ENCODE peak calls at places on chromosomes 1 and 21, in four cellular contexts. T, N, O and U are unnamed samples.

GRCh38 chr1:29901618-29902017 is 665.3 kb downstream of the PTPRU start:
- DNase-seq in T (no peak), N (no peak), O (no peak), U (no peak)

GRCh38 chr1:1344672-1345361 is 4.4 kb downstream of the DVL1 start:
- DNase-seq in T (no peak), N (no peak), O (peak), U (no peak)

GRCh38 chr1:153789478-153790148 is 14.4 kb downstream of the SLC27A3 start:
- DNase-seq in T (no peak), N (peak), O (no peak), U (peak)

GRCh38 chr1:184664042-184664659 is 90.5 kb downstream of the EDEM3 start:
- DNase-seq in T (peak), N (peak), O (peak), U (peak)

GRCh38 chr1:180773210-180773865 is 139.4 kb upstream of the KIAA1614 start:
- DNase-seq in T (no peak), N (no peak), O (no peak), U (no peak)

GRCh38 chr1:71861022-71861421 is 421.3 kb downstream of the NEGR1 start:
- DNase-seq in T (no peak), N (no peak), O (no peak), U (no peak)

GRCh38 chr1:198272492-198272891 is 115.7 kb downstream of the NEK7 start:
- DNase-seq in T (no peak), N (no peak), O (no peak), U (no peak)

GRCh38 chr1:212260557-212261342 is 24.5 kb upstream of the PPP2R5A start:
- DNase-seq in T (no peak), N (no peak), O (no peak), U (no peak)

GRCh38 chr1:4700801-4701200 is 46.4 kb downstream of the AJAP1 start:
- DNase-seq in T (no peak), N (no peak), O (no peak), U (peak)

DNA sequence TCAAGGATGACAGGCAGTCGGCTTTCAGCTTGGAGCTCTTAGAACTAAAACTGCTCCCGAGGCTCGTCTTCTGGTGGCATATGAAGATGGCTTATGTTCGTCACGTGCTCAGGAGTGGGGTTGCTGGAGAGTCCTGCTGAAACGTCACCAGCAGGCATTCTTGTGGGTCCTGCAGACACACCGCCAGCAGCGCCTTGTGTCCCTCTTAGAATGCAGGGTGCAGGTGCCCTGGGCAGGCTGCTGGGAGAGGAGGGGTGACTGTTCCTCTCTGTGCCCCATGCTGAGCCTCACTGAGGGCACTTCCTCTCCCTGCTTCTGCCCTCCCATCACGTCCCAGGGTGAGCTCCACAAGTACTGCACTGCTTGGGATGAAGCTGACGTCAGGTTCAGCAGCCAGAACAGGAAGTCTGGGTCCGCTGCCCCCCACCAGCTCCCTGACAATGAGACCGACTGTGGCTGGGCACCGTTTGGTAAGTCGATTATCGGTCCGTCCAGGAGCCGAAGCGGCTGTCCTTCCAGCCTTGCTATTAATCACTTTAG is 20.8 kb downstream of the SLC37A1 start:
- DNase-seq in T (no peak), N (no peak), O (peak), U (no peak)
- H3K27ac ChIP-seq in T (no peak), N (no peak), O (peak), U (no peak)

GRCh38 chr1:53644909-53645689 is 93.9 kb downstream of the GLIS1 start:
- DNase-seq in T (no peak), N (no peak), O (no peak), U (no peak)
- H3K4me3 ChIP-seq in T (no peak), N (no peak), O (no peak), U (no peak)

GRCh38 chr1:101363891-101364318 is 127.1 kb downstream of the S1PR1 start:
- DNase-seq in T (no peak), N (no peak), O (no peak), U (no peak)

GRCh38 chr1:101365881-101366280 is 129.1 kb downstream of the S1PR1 start:
- DNase-seq in T (no peak), N (no peak), O (no peak), U (no peak)

GRCh38 chr1:101365186-101365585 is 128.4 kb downstream of the S1PR1 start:
- DNase-seq in T (no peak), N (no peak), O (no peak), U (no peak)

GRCh38 chr1:101366513-101367215 is 129.8 kb downstream of the S1PR1 start:
- DNase-seq in T (no peak), N (no peak), O (no peak), U (no peak)

DNA sequence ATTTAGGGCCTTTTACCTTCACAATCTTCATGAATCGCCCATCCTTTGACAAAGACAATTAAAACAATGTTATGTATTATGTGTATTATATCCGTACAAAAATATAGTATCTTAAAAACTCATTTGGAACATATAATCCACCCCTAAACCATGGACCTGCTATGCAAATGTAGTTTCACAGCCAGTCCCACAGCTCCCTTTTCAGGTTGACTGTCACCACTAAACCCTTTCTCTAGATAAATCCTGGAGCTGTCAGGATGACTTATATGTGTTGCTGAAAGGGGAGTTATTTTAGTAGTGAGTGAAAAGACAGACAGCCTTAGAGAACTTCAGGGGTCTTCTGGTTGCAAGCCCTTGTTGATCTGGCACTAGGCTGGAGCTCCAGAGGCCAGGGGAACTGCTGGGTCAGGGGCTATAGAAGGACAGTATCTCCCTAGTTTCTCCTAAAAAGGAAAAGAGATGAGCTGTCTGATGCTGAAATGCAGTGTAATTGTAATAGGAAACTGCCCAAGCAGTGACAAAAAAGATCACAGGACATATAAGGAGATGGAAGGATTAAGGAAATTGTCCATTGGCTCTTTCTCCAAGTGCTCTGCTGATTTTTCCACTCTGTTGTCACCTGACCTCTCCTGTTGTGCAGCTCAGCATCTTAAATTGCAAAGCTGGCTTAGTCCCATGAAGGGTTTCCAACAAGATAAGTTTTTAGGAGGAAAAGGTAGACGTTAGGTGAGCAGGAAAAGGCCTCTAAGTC is 127.7 kb downstream of the S1PR1 start:
- DNase-seq in T (no peak), N (no peak), O (no peak), U (no peak)
- TF ChIP-seq CTCF in T (no peak), N (no peak), O (no peak), U (no peak)

GRCh38 chr1:41954533-41954944 is 35.8 kb upstream of the HIVEP3 start:
- DNase-seq in T (peak), N (no peak), O (no peak), U (no peak)
- H3K27ac ChIP-seq in T (no peak), N (no peak), O (no peak), U (no peak)

GRCh38 chr1:228734881-228735801 is at the start of gene RHOU:
- DNase-seq in T (peak), N (peak), O (peak), U (peak)

GRCh38 chr1:228735871-228736586 is 750 bp downstream of the RHOU start:
- DNase-seq in T (peak), N (peak), O (peak), U (no peak)

GRCh38 chr1:228739826-228740225 is 4.5 kb downstream of the RHOU start:
- DNase-seq in T (no peak), N (no peak), O (no peak), U (no peak)

GRCh38 chr1:228736844-228737415 is 1.7 kb downstream of the RHOU start:
- DNase-seq in T (no peak), N (no peak), O (no peak), U (no peak)

DNA sequence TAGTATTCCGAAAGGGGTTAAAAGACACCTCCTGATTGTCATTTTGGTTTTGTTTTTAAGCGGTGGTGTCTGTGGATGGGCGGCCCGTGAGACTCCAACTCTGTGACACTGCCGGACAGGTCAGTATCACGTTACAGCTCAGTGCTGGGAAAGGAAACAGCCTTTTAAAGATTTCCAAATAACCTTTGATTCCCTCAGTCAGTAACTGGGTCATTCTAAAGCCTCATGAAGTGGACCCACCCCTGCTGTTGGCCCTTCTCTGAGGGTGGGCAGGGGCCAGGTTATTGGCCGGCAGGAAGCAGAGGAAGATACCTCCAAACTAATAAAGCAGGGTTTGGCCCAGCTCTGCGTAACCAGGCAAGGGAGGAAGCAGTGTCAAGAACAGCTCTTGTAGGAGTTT is 2.3 kb downstream of the RHOU start:
- DNase-seq in T (peak), N (no peak), O (peak), U (no peak)
- H3K4me3 ChIP-seq in T (peak), N (no peak), O (peak), U (peak)

GRCh38 chr1:14925336-14926136 is 228.0 kb upstream of the TMEM51 start:
- DNase-seq in T (no peak), N (no peak), O (no peak), U (no peak)
- TF ChIP-seq CTCF in T (no peak), N (no peak), O (no peak), U (no peak)